ENCODE peak calls at places on chromosomes 1 and 21, in five cellular contexts. X is osteocyte; I is mesendoderm; T is hepatic stellate cell; J is stimulated activated CD4-positive, alpha-beta T cell treated with anti-CD3 and anti-CD28 coated beads, Interleukin-1b, Interleukin-23, amount 100 ng/mL, for 24 hours. K is an unnamed sample.

GRCh38 chr1:201488817-201489581 is 17.9 kb downstream of the CSRP1 start:
- DNase-seq in X (peak), I (no peak), T (peak), J (no peak), K (no peak)

GRCh38 chr1:243846761-243847160 is 3.3 kb downstream of the AKT3 start:
- DNase-seq in X (no peak), I (no peak), T (no peak), J (no peak), K (no peak)

GRCh38 chr1:160256396-160257046 is 5.8 kb downstream of the DCAF8 start:
- DNase-seq in X (no peak), I (no peak), T (peak), J (no peak), K (no peak)

GRCh38 chr1:155126494-155127104 is 1.1 kb upstream of the EFNA1 start:
- DNase-seq in X (no peak), I (peak), T (no peak), J (no peak), K (no peak)

GRCh38 chr21:32702702-32703101 is 25.1 kb downstream of the SYNJ1 start:
- DNase-seq in X (no peak), I (peak), T (no peak), J (no peak), K (no peak)

GRCh38 chr1:184283999-184284398 is 102.8 kb upstream of the C1orf21 start:
- DNase-seq in X (no peak), I (no peak), T (peak), J (no peak), K (no peak)

GRCh38 chr21:34129971-34130597 is 56.7 kb downstream of the MRPS6 start:
- DNase-seq in X (peak), I (peak), T (no peak), J (no peak), K (no peak)

GRCh38 chr1:116671835-116672234 is 4.3 kb upstream of the IGSF3 start:
- DNase-seq in X (no peak), I (no peak), T (no peak), J (no peak), K (no peak)

GRCh38 chr1:109201123-109201703 is 12.5 kb upstream of the SARS1 start:
- DNase-seq in X (no peak), I (peak), T (peak), J (peak), K (no peak)